ENCODE peak calls at places on chromosomes 11 and 22, in four cellular contexts. One of them, this sample, is unnamed.

GRCh38 chr11:31959711-31960110 is 131.2 kb upstream of the RCN1 start:
- DNase-seq in K562: no peak
- DNase-seq in A549: no peak
- DNase-seq in HepG2: no peak
- DNase-seq in this sample: peak

GRCh38 chr11:4482445-4482844 is at the start of gene OR52K1:
- DNase-seq in K562: no peak
- DNase-seq in A549: no peak
- DNase-seq in HepG2: no peak
- DNase-seq in this sample: no peak

GRCh38 chr11:79052539-79052938 is 388.3 kb downstream of the TENM4 start:
- DNase-seq in K562: peak
- DNase-seq in A549: no peak
- DNase-seq in HepG2: no peak
- DNase-seq in this sample: no peak

GRCh38 chr11:133917921-133918605 is 38.7 kb downstream of the IGSF9B start:
- DNase-seq in K562: peak
- DNase-seq in A549: no peak
- DNase-seq in HepG2: no peak
- DNase-seq in this sample: no peak

GRCh38 chr11:14358729-14359439 is at the start of gene RRAS2:
- DNase-seq in K562: peak
- DNase-seq in A549: peak
- DNase-seq in HepG2: peak
- DNase-seq in this sample: peak

GRCh38 chr11:2205214-2205770 is 33.7 kb upstream of the TH start:
- DNase-seq in K562: no peak
- DNase-seq in A549: no peak
- DNase-seq in HepG2: no peak
- DNase-seq in this sample: no peak

GRCh38 chr22:42281284-42281683 is 10.8 kb upstream of the TCF20 start:
- DNase-seq in K562: no peak
- DNase-seq in A549: no peak
- DNase-seq in HepG2: no peak
- DNase-seq in this sample: no peak

GRCh38 chr22:48850658-48851287 is 976.9 kb downstream of the BRD1 start:
- DNase-seq in K562: no peak
- DNase-seq in A549: no peak
- DNase-seq in HepG2: no peak
- DNase-seq in this sample: no peak

GRCh38 chr11:2137202-2138071 is 1.8 kb downstream of the IGF2 start:
- DNase-seq in K562: peak
- DNase-seq in A549: peak
- DNase-seq in HepG2: peak
- DNase-seq in this sample: peak

GRCh38 chr11:122210378-122210995 is 94.5 kb upstream of the BLID start:
- DNase-seq in K562: no peak
- DNase-seq in A549: no peak
- DNase-seq in HepG2: peak
- DNase-seq in this sample: peak

GRCh38 chr11:46649180-46649738 is 31.9 kb downstream of the ATG13 start:
- DNase-seq in K562: no peak
- DNase-seq in A549: no peak
- DNase-seq in HepG2: peak
- DNase-seq in this sample: peak

GRCh38 chr11:75668508-75669297 is at the start of gene MAP6:
- DNase-seq in K562: peak
- DNase-seq in A549: peak
- DNase-seq in HepG2: no peak
- DNase-seq in this sample: no peak

GRCh38 chr22:46501701-46502100 is 35.7 kb downstream of the CELSR1 start:
- DNase-seq in K562: no peak
- DNase-seq in A549: no peak
- DNase-seq in HepG2: no peak
- DNase-seq in this sample: peak

GRCh38 chr11:123152951-123153350 is 42.1 kb downstream of the CLMP start:
- DNase-seq in K562: no peak
- DNase-seq in A549: no peak
- DNase-seq in HepG2: no peak
- DNase-seq in this sample: no peak

GRCh38 chr22:45254789-45255261 is 14.1 kb upstream of the KIAA0930 start:
- DNase-seq in K562: no peak
- DNase-seq in A549: no peak
- DNase-seq in HepG2: no peak
- DNase-seq in this sample: no peak

GRCh38 chr22:50173221-50173982 is 2.9 kb downstream of the PANX2 start:
- DNase-seq in K562: no peak
- DNase-seq in A549: no peak
- DNase-seq in HepG2: no peak
- DNase-seq in this sample: no peak

GRCh38 chr22:19482297-19482696 is 2.6 kb downstream of the CDC45 start:
- DNase-seq in K562: no peak
- DNase-seq in A549: no peak
- DNase-seq in HepG2: no peak
- DNase-seq in this sample: no peak

GRCh38 chr22:33328789-33329296 is 270.7 kb upstream of the SYN3 start:
- DNase-seq in K562: no peak
- DNase-seq in A549: peak
- DNase-seq in HepG2: peak
- DNase-seq in this sample: peak

GRCh38 chr11:121672630-121673487 is 220.1 kb upstream of the SORL1-AS1 start:
- DNase-seq in K562: no peak
- DNase-seq in A549: no peak
- DNase-seq in HepG2: no peak
- DNase-seq in this sample: no peak

GRCh38 chr22:45577746-45578523 is 75.3 kb downstream of the FBLN1 start:
- DNase-seq in K562: peak
- DNase-seq in A549: peak
- DNase-seq in HepG2: peak
- DNase-seq in this sample: peak

GRCh38 chr22:32775957-32776356 is 25.5 kb upstream of the TIMP3 start:
- DNase-seq in K562: no peak
- DNase-seq in A549: no peak
- DNase-seq in HepG2: peak
- DNase-seq in this sample: no peak

GRCh38 chr11:46279393-46280099 is 2.1 kb downstream of the CREB3L1 start:
- DNase-seq in K562: no peak
- DNase-seq in A549: no peak
- DNase-seq in HepG2: no peak
- DNase-seq in this sample: peak

GRCh38 chr11:639324-639977 is 2.4 kb downstream of the DRD4 start:
- DNase-seq in K562: no peak
- DNase-seq in A549: no peak
- DNase-seq in HepG2: no peak
- DNase-seq in this sample: no peak

GRCh38 chr11:7056828-7057513 is 31.8 kb upstream of the RBMXL2 start:
- DNase-seq in K562: no peak
- DNase-seq in A549: no peak
- DNase-seq in HepG2: no peak
- DNase-seq in this sample: peak

GRCh38 chr22:24026733-24027132 is 15.6 kb downstream of the CABIN1 start:
- DNase-seq in K562: no peak
- DNase-seq in A549: no peak
- DNase-seq in HepG2: no peak
- DNase-seq in this sample: no peak
- TF ChIP-seq MAZ in K562: no peak
- TF ChIP-seq MAZ in A549: no peak
- TF ChIP-seq MAZ in HepG2: no peak
- TF ChIP-seq MAZ in this sample: no peak

GRCh38 chr11:62402226-62402625 is 16.6 kb upstream of the SCGB1A1 start:
- DNase-seq in K562: no peak
- DNase-seq in A549: no peak
- DNase-seq in HepG2: no peak
- DNase-seq in this sample: no peak
- TF ChIP-seq MAZ in K562: no peak
- TF ChIP-seq MAZ in A549: no peak
- TF ChIP-seq MAZ in HepG2: no peak
- TF ChIP-seq MAZ in this sample: no peak

GRCh38 chr22:23915230-23915754 is 21.1 kb downstream of the MIF start:
- DNase-seq in K562: no peak
- DNase-seq in A549: no peak
- DNase-seq in HepG2: no peak
- DNase-seq in this sample: no peak
- TF ChIP-seq MAZ in K562: no peak
- TF ChIP-seq MAZ in A549: no peak
- TF ChIP-seq MAZ in HepG2: no peak
- TF ChIP-seq MAZ in this sample: no peak

GRCh38 chr11:72686639-72687215 is 12.5 kb upstream of the PDE2A start:
- DNase-seq in K562: no peak
- DNase-seq in A549: no peak
- DNase-seq in HepG2: no peak
- DNase-seq in this sample: peak

GRCh38 chr11:72682238-72682872 is 8.1 kb upstream of the PDE2A start:
- DNase-seq in K562: no peak
- DNase-seq in A549: no peak
- DNase-seq in HepG2: no peak
- DNase-seq in this sample: no peak

GRCh38 chr11:72685560-72686480 is 11.6 kb upstream of the PDE2A start:
- DNase-seq in K562: no peak
- DNase-seq in A549: no peak
- DNase-seq in HepG2: no peak
- DNase-seq in this sample: peak

GRCh38 chr11:72683782-72684200 is 9.6 kb upstream of the PDE2A start:
- DNase-seq in K562: peak
- DNase-seq in A549: peak
- DNase-seq in HepG2: peak
- DNase-seq in this sample: peak

DNA sequence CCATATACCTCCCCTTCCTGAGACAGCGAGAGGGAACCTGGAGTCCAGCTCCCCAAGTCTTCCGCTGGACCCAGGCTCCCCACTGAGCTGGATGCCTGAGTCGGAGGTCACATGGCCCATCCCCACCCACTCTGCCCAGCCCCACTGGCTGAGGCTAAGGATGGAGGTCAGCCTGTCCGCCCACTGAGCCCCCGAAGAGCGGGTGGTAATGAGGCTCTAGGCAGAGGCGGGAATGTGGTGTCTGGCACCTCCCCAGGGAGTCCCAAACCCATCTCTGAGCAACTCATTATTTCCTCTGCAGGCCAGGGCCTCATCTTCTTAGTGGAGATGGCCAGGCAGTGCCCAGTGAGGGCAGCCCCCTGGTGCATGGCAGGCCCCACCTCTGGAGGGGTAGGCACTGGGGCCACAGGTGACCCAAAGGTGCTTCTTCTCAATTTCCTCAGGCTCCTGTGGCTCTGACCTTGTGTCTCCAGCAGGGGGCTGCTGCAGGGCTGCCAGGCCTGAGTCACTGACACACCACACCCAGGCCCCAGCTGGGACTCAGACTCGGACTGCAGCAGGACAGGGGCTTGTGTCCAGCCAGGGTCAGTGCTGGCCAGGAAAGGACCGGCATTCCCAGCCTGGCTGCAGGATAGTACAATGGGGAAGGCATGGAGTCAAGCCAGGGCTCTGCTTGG is 10.2 kb upstream of the PDE2A start:
- DNase-seq in K562: peak
- DNase-seq in A549: peak
- DNase-seq in HepG2: peak
- DNase-seq in this sample: peak
- TF ChIP-seq MAZ in K562: no peak
- TF ChIP-seq MAZ in A549: no peak
- TF ChIP-seq MAZ in HepG2: no peak
- TF ChIP-seq MAZ in this sample: no peak

DNA sequence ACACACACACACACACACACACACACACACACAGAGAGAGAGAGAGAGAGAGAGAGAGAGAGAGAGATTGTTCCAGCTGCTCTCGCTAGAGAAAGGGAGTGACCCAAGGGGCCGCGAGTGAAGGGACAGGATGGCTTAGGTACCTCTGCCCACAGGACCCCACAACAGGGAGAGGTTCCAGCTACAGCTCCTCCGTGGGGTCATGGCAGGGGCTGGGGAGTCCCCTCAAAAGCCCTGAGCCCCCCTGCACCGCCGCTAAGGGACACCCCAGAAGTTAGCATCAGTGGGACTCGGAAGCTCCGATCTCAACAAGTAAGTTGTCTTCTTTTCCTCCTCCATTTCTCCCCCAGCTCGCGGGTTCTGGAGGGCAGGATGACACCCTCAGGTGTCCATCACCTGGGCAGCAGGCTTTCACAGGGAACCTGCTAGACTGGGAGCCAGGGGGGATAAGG is 280 bp downstream of the KCNJ5 start:
- DNase-seq in K562: no peak
- DNase-seq in A549: no peak
- DNase-seq in HepG2: no peak
- DNase-seq in this sample: no peak
- TF ChIP-seq MAZ in K562: no peak
- TF ChIP-seq MAZ in A549: no peak
- TF ChIP-seq MAZ in HepG2: no peak
- TF ChIP-seq MAZ in this sample: no peak

DNA sequence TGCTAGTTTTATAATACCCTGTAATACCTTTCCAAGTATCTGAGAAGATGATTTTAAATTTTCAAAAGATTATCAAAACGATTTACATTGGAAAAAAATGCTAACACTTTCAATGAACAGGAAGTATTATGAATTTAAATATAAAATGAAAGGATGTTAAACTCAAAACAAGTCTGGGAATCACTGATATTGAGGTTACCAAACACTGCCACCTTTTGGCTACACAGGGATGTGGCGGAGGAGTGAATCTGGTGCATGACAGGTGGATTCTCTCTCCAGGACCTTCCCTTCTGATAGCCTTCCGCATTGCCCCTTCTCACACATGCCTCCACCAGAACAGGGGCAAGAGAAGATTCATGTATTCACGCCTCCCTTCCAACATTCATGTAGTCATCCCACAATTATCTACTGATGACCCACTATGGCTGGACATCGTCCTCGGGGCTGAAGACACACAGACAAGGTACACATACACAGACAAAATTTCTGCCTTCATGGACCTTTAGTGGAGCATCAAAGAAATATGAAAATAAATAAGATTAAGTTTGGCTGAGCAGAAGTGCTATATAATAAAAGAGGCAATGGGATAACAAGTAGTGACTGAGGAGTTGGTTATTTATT is 34.7 kb downstream of the ATG16L2 start:
- DNase-seq in K562: no peak
- DNase-seq in A549: peak
- DNase-seq in HepG2: peak
- DNase-seq in this sample: peak
- TF ChIP-seq MAZ in K562: no peak
- TF ChIP-seq MAZ in A549: no peak
- TF ChIP-seq MAZ in HepG2: no peak
- TF ChIP-seq MAZ in this sample: no peak

This sample was measured in IMR-90.